ENCODE peak calls at places on chromosomes 16 and 17, in ten cellular contexts. M, R, H, A, U, N, V, I, B and E are unnamed samples.

GRCh38 chr16:59683709-59684108 is 949.6 kb upstream of the GOT2 start:
- DNase-seq in M (no peak), R (no peak), H (no peak), A (no peak), U (no peak), N (no peak), V (no peak), I (no peak), B (no peak), E (no peak)

GRCh38 chr16:59633996-59634579 is 900.0 kb upstream of the GOT2 start:
- DNase-seq in M (no peak), R (no peak), H (no peak), A (no peak), U (peak; percentile 51), N (no peak), V (no peak), I (no peak), B (no peak), E (no peak)

GRCh38 chr17:50015146-50015545 is 20.1 kb upstream of the DLX3 start:
- DNase-seq in M (no peak), R (no peak), H (no peak), A (no peak), U (no peak), N (no peak), V (no peak), I (no peak), B (no peak), E (no peak)

GRCh38 chr17:47792979-47793378 is 28.6 kb downstream of the OSBPL7 start:
- DNase-seq in M (no peak), R (no peak), H (no peak), A (no peak), U (no peak), N (no peak), V (no peak), I (no peak), B (no peak), E (no peak)

GRCh38 chr16:71499775-71500364 is 10.7 kb upstream of the ZNF19 start:
- DNase-seq in M (no peak), R (peak; percentile 51), H (no peak), A (peak; percentile 65), U (peak; percentile 57), N (no peak), V (peak; percentile 64), I (no peak), B (no peak), E (no peak)

GRCh38 chr17:41140360-41141132 is at the start of gene KRTAP4-6:
- DNase-seq in M (no peak), R (no peak), H (no peak), A (no peak), U (no peak), N (no peak), V (no peak), I (no peak), B (no peak), E (no peak)

GRCh38 chr17:57860414-57860999 is 10.7 kb upstream of the MRPS23 start:
- DNase-seq in M (no peak), R (no peak), H (no peak), A (no peak), U (no peak), N (no peak), V (no peak), I (no peak), B (peak; percentile 18), E (no peak)

GRCh38 chr17:54408741-54409140 is 491.9 kb upstream of the TOM1L1 start:
- DNase-seq in M (no peak), R (no peak), H (no peak), A (no peak), U (no peak), N (no peak), V (no peak), I (no peak), B (no peak), E (no peak)

GRCh38 chr17:80703109-80703508 is 158.5 kb downstream of the RPTOR start:
- DNase-seq in M (no peak), R (peak; percentile 22), H (no peak), A (no peak), U (no peak), N (no peak), V (no peak), I (no peak), B (no peak), E (no peak)

GRCh38 chr16:49473773-49474172 is 100.2 kb downstream of the C16orf78 start:
- DNase-seq in M (peak; percentile 48), R (no peak), H (peak; percentile 3), A (no peak), U (no peak), N (no peak), V (no peak), I (peak; percentile 14), B (peak; percentile 3), E (no peak)

GRCh38 chr16:56614549-56614991 is 6.2 kb downstream of the MT2A start:
- DNase-seq in M (no peak), R (no peak), H (no peak), A (no peak), U (peak; percentile 66), N (no peak), V (no peak), I (no peak), B (no peak), E (no peak)

DNA sequence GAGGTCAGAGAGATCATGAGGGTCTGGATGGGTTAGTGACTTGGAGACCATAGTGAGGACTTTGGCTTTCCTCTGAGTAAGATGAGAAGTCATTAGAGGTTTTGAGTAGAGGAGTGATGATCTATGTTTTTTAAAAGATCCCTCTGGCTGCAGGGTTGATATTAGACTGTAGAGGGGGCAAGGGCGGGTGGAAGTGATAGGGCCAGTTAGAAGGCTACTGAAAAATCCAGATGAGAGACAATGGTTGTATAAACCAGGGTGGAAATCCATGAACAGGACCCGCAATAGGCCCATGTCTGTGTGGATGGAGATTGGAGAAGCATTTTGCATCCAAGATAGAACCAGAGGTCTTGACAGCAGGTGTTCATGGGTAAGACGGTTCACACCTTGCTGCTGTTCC is 9.8 kb downstream of the ITGAL start:
- DNase-seq in M (no peak), R (no peak), H (no peak), A (peak; percentile 28), U (no peak), N (no peak), V (no peak), I (no peak), B (no peak), E (no peak)
- TF ChIP-seq CTCF in M (no peak), R (peak; percentile 37), H (no peak), A (no peak), U (peak; percentile 14), N (no peak), V (no peak), I (no peak), B (no peak), E (no peak)

DNA sequence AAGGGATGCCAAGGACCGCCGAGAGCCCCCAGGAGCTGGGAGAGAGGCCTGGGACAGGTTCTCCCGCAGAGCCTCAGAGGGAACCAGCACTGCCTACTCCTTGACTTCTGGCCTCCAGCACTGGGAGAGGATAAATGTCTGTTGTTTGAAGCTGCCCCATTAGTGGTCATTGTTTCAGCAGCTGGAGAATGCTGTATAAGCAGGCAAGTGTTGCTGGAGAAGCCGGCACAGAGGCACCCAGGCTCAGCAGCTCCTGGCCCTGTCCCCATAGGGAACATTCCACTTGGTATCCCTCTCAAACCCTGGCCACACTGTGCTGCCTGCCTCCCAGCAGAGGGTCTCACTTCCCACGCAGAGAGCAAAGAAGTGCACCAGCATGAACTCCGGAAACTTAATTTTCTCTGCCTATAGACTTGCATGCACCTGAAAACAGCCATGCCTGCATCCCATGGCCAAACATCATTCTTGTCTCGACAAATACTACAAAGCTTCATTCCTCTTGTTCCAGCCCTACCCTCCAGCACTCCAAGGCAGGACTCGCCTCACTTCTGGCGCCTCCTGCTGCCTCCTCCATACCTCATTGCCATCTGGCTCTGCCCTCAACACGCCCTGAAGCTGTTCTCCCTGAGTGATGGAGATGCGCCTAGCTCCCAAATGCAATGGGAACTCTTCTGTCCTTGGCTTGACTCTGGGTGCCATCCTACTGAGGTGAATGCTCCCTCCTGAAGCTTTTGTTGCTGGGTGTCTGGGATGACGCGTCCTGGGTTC is 88.1 kb downstream of the DNAH17 start:
- DNase-seq in M (no peak), R (no peak), H (no peak), A (no peak), U (no peak), N (no peak), V (no peak), I (no peak), B (no peak), E (no peak)
- TF ChIP-seq CTCF in M (no peak), R (no peak), H (no peak), A (no peak), U (no peak), N (no peak), V (no peak), I (no peak), B (no peak), E (no peak)

DNA sequence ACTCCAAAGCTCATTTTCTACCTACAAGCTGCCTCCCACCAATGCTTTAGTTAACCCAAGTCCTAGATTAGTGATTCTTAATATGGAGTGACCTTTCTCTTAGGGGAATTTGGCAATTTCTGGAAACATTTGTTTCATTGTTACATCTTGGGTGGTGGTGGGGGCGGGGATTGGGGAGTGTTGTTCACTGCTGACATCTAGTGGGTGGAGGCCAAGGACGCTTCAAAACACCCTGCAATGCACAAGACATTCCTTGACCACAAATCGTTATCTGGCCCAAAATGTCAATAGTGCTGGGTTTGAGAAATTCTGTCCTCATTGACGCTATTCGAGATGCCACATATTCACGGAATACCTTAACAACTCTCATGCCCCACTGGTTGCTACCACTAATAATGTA is 282.9 kb downstream of the RBFOX1 start:
- DNase-seq in M (no peak), R (no peak), H (no peak), A (no peak), U (no peak), N (no peak), V (no peak), I (no peak), B (no peak), E (no peak)
- TF ChIP-seq CTCF in M (no peak), R (no peak), H (no peak), A (no peak), U (no peak), N (no peak), V (no peak), I (no peak), B (no peak), E (peak; percentile 16)

DNA sequence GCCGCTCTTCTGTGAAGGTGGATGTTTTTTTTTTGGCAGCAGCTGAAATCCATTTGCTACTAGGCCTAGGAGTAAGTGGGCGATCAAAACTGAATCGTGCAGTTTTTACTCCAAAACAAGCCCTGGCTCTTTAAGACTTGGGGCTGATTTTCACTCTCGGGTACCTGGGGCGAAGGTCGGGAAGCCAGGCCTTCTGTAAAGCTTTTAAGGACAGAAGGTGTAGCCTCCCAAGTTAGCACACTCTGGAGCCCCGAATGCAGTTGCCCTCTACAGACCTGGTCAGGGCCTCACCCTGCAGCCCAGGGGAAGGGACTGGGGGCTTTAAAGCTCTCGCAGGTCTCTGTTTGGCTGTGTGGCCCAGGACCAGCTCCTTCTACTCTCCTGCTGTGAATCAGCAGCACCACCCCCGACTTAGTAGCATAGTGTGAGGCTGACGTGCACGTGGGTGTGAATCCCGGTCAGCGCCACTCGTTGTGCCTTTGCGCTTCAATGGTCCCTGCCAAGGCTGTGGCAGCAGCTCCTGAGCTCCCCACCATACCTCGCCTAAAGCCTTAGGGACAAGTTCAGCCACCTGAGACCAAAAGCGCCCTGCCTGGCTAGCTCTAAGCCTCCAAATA is 49.9 kb downstream of the TMEM235 start:
- DNase-seq in M (no peak), R (no peak), H (no peak), A (no peak), U (no peak), N (no peak), V (no peak), I (no peak), B (no peak), E (no peak)
- TF ChIP-seq CTCF in M (no peak), R (no peak), H (no peak), A (no peak), U (no peak), N (no peak), V (no peak), I (no peak), B (no peak), E (no peak)

GRCh38 chr16:68843482-68844210 is at the start of gene TANGO6:
- DNase-seq in M (peak; percentile 97), R (peak; percentile 90), H (peak; percentile 65), A (peak; percentile 74), U (peak; percentile 35), N (peak; percentile 93), V (peak; percentile 78), I (peak; percentile 82), B (peak; percentile 81), E (peak; percentile 87)
- TF ChIP-seq CTCF in M (no peak), R (no peak), H (no peak), A (peak; percentile 47), U (peak; percentile 52), N (no peak), V (no peak), I (no peak), B (no peak), E (peak; percentile 21)